ENCODE peak calls at places on chromosomes 16 and 17, in six cellular contexts. P is naive thymus-derived CD4-positive, alpha-beta T cell; T is GM13976; V is stimulated activated CD8-positive, alpha-beta memory T cell treated with anti-CD3 and anti-CD28 coated beads, Interleukin-4, amount 100 ng/mL, for 24 hours; F is NCI-H1694; J is mesendoderm. Q is an unnamed sample.

GRCh38 chr17:37605081-37605480 is 4.1 kb downstream of the SYNRG start:
- DNase-seq in V (no peak), F (no peak), T (no peak), J (no peak), P (no peak), Q (no peak)

GRCh38 chr17:47423406-47424295 is 99.9 kb downstream of the EFCAB13 start:
- DNase-seq in P (no peak), T (peak), J (peak), F (no peak), V (no peak), Q (no peak)

GRCh38 chr17:76867578-76868175 is 527 bp upstream of the MGAT5B start:
- DNase-seq in T (no peak), P (no peak), V (no peak), F (no peak), J (peak), Q (no peak)

GRCh38 chr16:20740007-20740883 is 1.4 kb downstream of the THUMPD1 start:
- DNase-seq in F (no peak), P (no peak), V (no peak), J (peak), T (no peak), Q (no peak)

GRCh38 chr16:20611350-20611902 is 35.3 kb upstream of the ACSM2B start:
- DNase-seq in V (no peak), J (no peak), F (no peak), T (peak), P (no peak), Q (peak)

GRCh38 chr17:48457080-48457836 is 27.2 kb upstream of the SKAP1 start:
- DNase-seq in T (peak), J (peak), F (peak), V (peak), P (peak), Q (peak)

GRCh38 chr16:80852261-80852872 is 48.0 kb upstream of the CDYL2 start:
- DNase-seq in P (no peak), J (peak), V (no peak), T (peak), F (no peak), Q (peak)

GRCh38 chr16:80318107-80318506 is 222.7 kb upstream of the DYNLRB2 start:
- DNase-seq in J (no peak), V (no peak), F (no peak), T (no peak), P (no peak), Q (no peak)

GRCh38 chr17:19723967-19724366 is 7.6 kb upstream of the SLC47A2 start:
- DNase-seq in T (no peak), F (no peak), V (no peak), P (no peak), J (no peak), Q (no peak)

GRCh38 chr17:12789976-12790805 is 893 bp downstream of the ARHGAP44 start:
- DNase-seq in P (no peak), V (no peak), F (no peak), J (peak), T (no peak), Q (peak)

GRCh38 chr16:87406495-87407088 is 14.5 kb downstream of the MAP1LC3B start:
- DNase-seq in P (no peak), T (peak), F (no peak), J (no peak), V (no peak), Q (no peak)

GRCh38 chr17:48439473-48439872 is 9.5 kb upstream of the SKAP1 start:
- DNase-seq in J (no peak), T (no peak), P (no peak), F (no peak), V (no peak), Q (no peak)

GRCh38 chr16:12002447-12003006 is 26.0 kb downstream of the SNX29 start:
- DNase-seq in F (peak), J (no peak), T (no peak), P (no peak), V (no peak), Q (no peak)

GRCh38 chr17:50952889-50953288 is 86.7 kb upstream of the TOB1 start:
- DNase-seq in F (no peak), J (no peak), T (no peak), V (no peak), P (no peak), Q (no peak)